ENCODE peak calls at places on chromosomes 1 and 21, in five cellular contexts. Y, F, A, R and O are unnamed samples.

GRCh38 chr1:155499953-155500621 is 62.5 kb downstream of the ASH1L start:
- DNase-seq in A (no peak), F (no peak), R (peak; percentile 8), Y (no peak), O (peak; percentile 100)

GRCh38 chr21:34907783-34908423 is 141.2 kb downstream of the RUNX1 start:
- DNase-seq in R (no peak), Y (no peak), A (no peak), F (peak; percentile 47), O (no peak)

GRCh38 chr1:196317535-196318522 is 290.4 kb downstream of the KCNT2 start:
- DNase-seq in A (no peak), F (peak; percentile 9), Y (no peak), R (peak; percentile 58), O (no peak)

GRCh38 chr1:226128487-226129075 is 58.0 kb downstream of the ACBD3 start:
- DNase-seq in Y (no peak), A (no peak), R (peak; percentile 41), F (no peak), O (no peak)

GRCh38 chr1:228541725-228542124 is 54.5 kb downstream of the RNF187 start:
- DNase-seq in R (no peak), A (no peak), Y (no peak), F (no peak), O (no peak)

GRCh38 chr1:172338295-172338735 is 82.2 kb upstream of the C1orf105 start:
- DNase-seq in F (no peak), R (no peak), A (no peak), Y (no peak), O (no peak)

GRCh38 chr1:21901473-21901847 is 35.6 kb downstream of the HSPG2 start:
- DNase-seq in A (no peak), R (no peak), F (no peak), Y (no peak), O (no peak)

GRCh38 chr1:46436844-46437243 is 42.7 kb downstream of the FAAH start:
- DNase-seq in A (no peak), Y (no peak), F (no peak), R (no peak), O (no peak)

GRCh38 chr21:44593598-44594405 is 1.5 kb upstream of the KRTAP10-6 start:
- DNase-seq in F (peak; percentile 77), R (no peak), A (no peak), Y (peak; percentile 43), O (no peak)

GRCh38 chr1:169692766-169693460 is 18.5 kb downstream of the SELL start:
- DNase-seq in R (no peak), F (no peak), A (no peak), Y (no peak), O (no peak)

GRCh38 chr1:160374701-160375443 is 8.0 kb downstream of the NHLH1 start:
- DNase-seq in R (no peak), F (no peak), A (no peak), Y (peak; percentile 37), O (no peak)

GRCh38 chr1:201904579-201904978 is 15.9 kb downstream of the SHISA4 start:
- DNase-seq in F (no peak), Y (no peak), A (no peak), R (no peak), O (no peak)